ENCODE peak calls at places on chromosomes 5 and 9, in eight cellular contexts. K is sigmoid colon; F is psoas muscle; J is heart left ventricle; E is CD8-positive, alpha-beta memory T cell; B is neural progenitor cell; M is esophagus squamous epithelium; S is CD8-positive, alpha-beta T cell. N is an unnamed sample.

GRCh38 chr5:93371893-93372292 is 209.1 kb downstream of the NR2F1-AS1 start:
- DNase-seq in F (no peak), S (no peak), M (no peak), J (no peak), B (no peak), K (no peak), E (no peak), N (no peak)

GRCh38 chr5:80083115-80083890 is 48.2 kb downstream of the THBS4 start:
- DNase-seq in M (no peak), E (no peak), F (no peak), S (peak; percentile 17), K (peak; percentile 70), B (peak; percentile 87), J (no peak), N (no peak)

GRCh38 chr5:55850839-55851674 is at the start of gene IL31RA:
- DNase-seq in E (no peak), K (no peak), M (no peak), S (no peak), J (no peak), B (no peak), F (no peak), N (no peak)

GRCh38 chr9:127822108-127822507 is 19.4 kb downstream of the FPGS start:
- DNase-seq in S (no peak), B (no peak), F (no peak), E (no peak), K (no peak), M (no peak), J (no peak), N (no peak)

GRCh38 chr5:61731946-61732314 is 399.9 kb downstream of the ZSWIM6 start:
- DNase-seq in J (no peak), K (no peak), S (no peak), E (no peak), M (no peak), B (no peak), F (no peak), N (no peak)

GRCh38 chr9:134631881-134632280 is 9.7 kb upstream of the COL5A1 start:
- DNase-seq in K (no peak), B (no peak), S (no peak), E (no peak), M (no peak), F (no peak), J (no peak), N (no peak)

GRCh38 chr5:112253478-112254250 is 165.4 kb downstream of the EPB41L4A start:
- DNase-seq in S (no peak), K (peak; percentile 66), F (peak; percentile 35), E (no peak), M (no peak), B (no peak), J (peak; percentile 50), N (no peak)

GRCh38 chr9:79694208-79694607 is 122.4 kb downstream of the TLE4 start:
- DNase-seq in B (no peak), E (no peak), M (no peak), J (no peak), F (no peak), S (no peak), K (no peak), N (no peak)

GRCh38 chr5:138241688-138242547 is 28.8 kb upstream of the CDC23 start:
- DNase-seq in B (peak; percentile 69), F (peak; percentile 22), E (no peak), J (peak; percentile 35), M (no peak), S (no peak), K (peak; percentile 62), N (peak; percentile 78)

GRCh38 chr9:35993976-35994720 is 36.2 kb upstream of the OR2S2 start:
- DNase-seq in S (no peak), B (no peak), E (no peak), M (no peak), J (no peak), K (no peak), F (no peak), N (no peak)

GRCh38 chr5:43631182-43631910 is 28.4 kb downstream of the NNT start:
- DNase-seq in B (peak; percentile 93), M (no peak), J (peak; percentile 42), F (peak; percentile 47), E (peak; percentile 2), S (peak; percentile 21), K (peak; percentile 71), N (no peak)

GRCh38 chr9:28762167-28762566 is 1188.9 kb upstream of the C9orf72 start:
- DNase-seq in K (no peak), F (no peak), S (no peak), J (no peak), M (no peak), E (no peak), B (no peak), N (no peak)

GRCh38 chr5:6158974-6159863 is 219.1 kb downstream of the MED10 start:
- DNase-seq in B (no peak), J (no peak), E (no peak), S (no peak), M (no peak), F (no peak), K (no peak), N (no peak)

GRCh38 chr5:95471922-95472321 is 80.8 kb downstream of the FAM81B start:
- DNase-seq in S (no peak), J (no peak), B (no peak), K (no peak), E (no peak), M (no peak), F (no peak), N (no peak)

GRCh38 chr5:74212336-74212735 is 428.2 kb downstream of the ENC1 start:
- DNase-seq in F (no peak), B (peak; percentile 46), K (no peak), M (no peak), S (no peak), E (no peak), J (no peak), N (no peak)

GRCh38 chr5:10859393-10860195 is 98.6 kb upstream of the DAP start:
- DNase-seq in J (no peak), S (no peak), B (peak; percentile 45), M (no peak), F (no peak), K (no peak), E (no peak), N (no peak)

GRCh38 chr9:16813838-16814237 is 56.6 kb downstream of the BNC2 start:
- DNase-seq in F (no peak), E (no peak), J (no peak), K (no peak), S (no peak), B (no peak), M (no peak), N (no peak)

DNA sequence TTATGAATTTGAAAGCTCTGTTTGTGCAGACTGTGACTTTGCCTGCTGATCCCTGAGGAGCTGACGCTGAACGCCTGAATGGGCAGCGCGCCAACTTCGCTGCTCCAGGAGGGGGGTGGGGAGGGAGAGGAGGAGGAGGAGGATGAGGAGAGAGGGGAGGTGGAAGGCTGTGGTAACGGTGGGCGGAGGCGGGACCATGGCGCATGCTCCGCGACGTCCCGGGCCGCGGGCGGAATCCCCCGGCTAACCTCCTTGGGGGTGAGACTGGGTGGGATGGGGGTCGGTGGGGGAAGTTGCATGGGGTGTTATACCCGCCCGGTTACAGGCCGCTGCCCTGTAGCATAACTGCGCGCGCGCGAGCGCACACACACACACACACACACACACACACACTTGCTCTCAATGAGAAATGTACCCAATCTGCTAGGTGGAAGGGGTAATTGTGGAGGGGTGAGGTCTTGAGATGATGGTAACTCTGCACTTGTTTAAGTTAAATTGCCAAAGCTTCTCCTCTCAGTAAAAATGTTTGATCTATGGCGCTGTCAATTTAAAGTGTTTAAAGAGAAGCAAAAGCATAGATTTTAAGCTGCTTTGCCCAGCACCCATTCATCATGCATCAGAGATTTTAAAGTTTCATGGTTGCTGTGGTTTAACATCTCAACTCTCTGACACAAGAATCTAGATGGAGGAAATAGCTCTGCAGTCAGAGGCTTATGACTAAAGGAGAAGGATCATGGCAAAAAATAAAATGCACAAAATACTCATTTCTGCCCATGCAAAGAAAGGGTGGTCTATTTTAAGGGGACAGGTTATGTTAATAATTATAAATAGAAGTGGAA is 76.6 kb upstream of the TBCA start:
- DNase-seq in E (peak; percentile 7), K (peak; percentile 77), F (peak; percentile 50), J (peak; percentile 76), S (peak; percentile 19), M (no peak), B (peak; percentile 85), N (peak; percentile 88)
- H3K27me3 ChIP-seq in E (no peaks in the 10 kb centered on the region), K (no peaks in the 10 kb centered on the region), F (no peaks in the 10 kb centered on the region), J (peaks cover 6% of the 10 kb centered on the region), S (no peaks in the 10 kb centered on the region), M (no peaks in the 10 kb centered on the region), B (peaks cover 98% of the 10 kb centered on the region), N (no peaks in the 10 kb centered on the region)

GRCh38 chr9:73151653-73152382 is at the start of gene ANXA1:
- DNase-seq in B (no peak), S (no peak), M (no peak), E (no peak), K (no peak), J (no peak), F (no peak), N (no peak)
- H3K4me1 ChIP-seq in B (peaks cover 10% of the 10 kb centered on the region), S (peaks cover 65% of the 10 kb centered on the region), M (peaks cover 14% of the 10 kb centered on the region), E (peaks cover 60% of the 10 kb centered on the region), K (no peaks in the 10 kb centered on the region), J (peaks cover 4% of the 10 kb centered on the region), F (peaks cover 17% of the 10 kb centered on the region), N (peaks cover 2% of the 10 kb centered on the region)

DNA sequence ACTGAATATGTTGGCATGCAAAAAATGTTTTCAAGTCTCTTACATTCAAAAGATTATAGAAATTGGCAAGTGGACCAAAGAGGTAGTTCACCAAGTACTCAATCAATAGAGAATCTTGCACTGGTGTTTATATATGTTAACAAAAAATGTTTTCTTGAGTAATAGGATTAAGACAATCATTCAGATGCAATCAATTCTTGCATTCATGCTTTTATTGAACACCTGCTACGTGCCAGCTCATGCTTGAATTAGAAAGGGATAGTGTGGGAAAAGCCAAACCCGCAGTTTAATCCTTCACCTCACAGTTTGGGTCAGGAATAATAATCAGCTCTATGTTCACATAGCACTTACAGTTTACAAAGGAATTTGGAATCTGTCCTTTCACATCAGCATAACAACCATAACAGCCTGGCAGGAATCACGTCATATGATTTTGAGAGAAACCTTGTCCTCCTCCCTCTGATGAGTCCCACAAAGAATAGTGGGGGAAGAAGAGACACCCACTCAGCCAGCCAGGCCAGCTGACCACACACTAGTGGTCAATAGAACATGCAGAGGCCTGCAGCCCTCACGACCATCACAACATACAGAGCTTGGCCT is 36.8 kb upstream of the FRRS1L start:
- DNase-seq in E (no peak), F (no peak), B (no peak), K (no peak), S (no peak), M (no peak), J (no peak), N (no peak)
- H3K27me3 ChIP-seq in E (peaks cover 6% of the 10 kb centered on the region), F (no peaks in the 10 kb centered on the region), B (no peaks in the 10 kb centered on the region), K (no peaks in the 10 kb centered on the region), S (no peaks in the 10 kb centered on the region), M (no peaks in the 10 kb centered on the region), J (no peaks in the 10 kb centered on the region), N (no peaks in the 10 kb centered on the region)

DNA sequence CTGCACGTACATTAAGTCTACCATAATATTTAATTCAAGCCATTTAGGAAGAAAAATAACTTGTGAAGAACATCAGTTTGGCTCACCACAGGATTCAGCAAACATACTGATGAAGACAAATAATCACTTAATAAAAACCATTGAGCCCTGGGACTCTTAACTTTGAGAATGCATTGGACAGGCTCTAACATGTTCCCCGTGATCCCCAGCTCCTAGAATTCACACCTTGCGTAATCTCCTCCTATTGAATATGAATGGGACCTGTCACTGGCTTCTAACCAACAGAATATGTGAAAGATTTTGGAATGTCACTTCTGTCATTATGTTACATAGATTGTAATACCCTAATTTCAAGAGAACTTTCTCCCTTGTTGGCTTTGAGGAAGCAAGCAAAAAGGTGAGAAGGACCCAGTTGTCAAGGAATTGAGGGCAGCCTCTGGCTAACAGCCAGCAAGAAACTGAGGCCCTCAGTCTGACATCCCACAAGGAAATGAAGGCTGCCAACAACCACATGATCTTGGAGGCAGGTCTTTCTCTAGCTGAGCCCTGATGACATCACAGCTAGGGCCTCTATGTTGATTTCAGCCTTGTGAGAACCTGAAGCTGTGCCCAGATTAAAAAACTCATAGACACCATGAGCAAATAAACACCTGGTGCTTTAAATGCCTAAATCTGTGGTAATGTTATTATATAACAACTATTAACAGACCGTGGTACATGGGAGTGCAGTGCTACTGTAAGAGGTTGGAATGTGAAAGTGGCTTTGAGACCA is 433.2 kb downstream of the SEMA5A start:
- DNase-seq in K (no peak), J (no peak), B (no peak), E (no peak), F (no peak), S (no peak), M (no peak), N (no peak)
- H3K4me1 ChIP-seq in K (no peaks in the 10 kb centered on the region), J (no peaks in the 10 kb centered on the region), B (peaks cover 15% of the 10 kb centered on the region), E (no peaks in the 10 kb centered on the region), F (no peaks in the 10 kb centered on the region), S (no peaks in the 10 kb centered on the region), M (no peaks in the 10 kb centered on the region), N (no peaks in the 10 kb centered on the region)